ENCODE peak calls at places on chromosome 16, in nine cellular contexts. X is heart left ventricle; I is tibial nerve; A is HCT116; U is mesenchymal stem cell; F is hepatocyte; D is CD8-positive, alpha-beta memory T cell; J is CD4-positive, alpha-beta T cell; T is brain microvascular endothelial cell. Y is an unnamed sample. For H3K27me3, the result is how much of the 10 kb centered on the place peaks cover.

GRCh38 chr16:50733468-50733867 is 8.4 kb upstream of the CYLD start:
- DNase-seq in X (no peak), I (no peak), A (no peak), U (no peak), F (no peak), D (no peak), J (no peak), T (no peak), Y (no peak)

GRCh38 chr16:10028644-10029043 is 153.6 kb downstream of the GRIN2A start:
- DNase-seq in X (no peak), I (no peak), A (no peak), U (no peak), F (no peak), D (no peak), J (no peak), T (no peak), Y (no peak)

GRCh38 chr16:68234188-68235104 is 1.5 kb downstream of the ESRP2 start:
- DNase-seq in X (no peak), I (no peak), A (peak), U (no peak), F (peak), D (peak), J (no peak), T (no peak), Y (peak)

GRCh38 chr16:53042235-53042645 is 10.5 kb downstream of the CHD9NB start:
- DNase-seq in X (no peak), I (no peak), A (no peak), U (no peak), F (no peak), D (no peak), J (no peak), T (no peak), Y (no peak)

GRCh38 chr16:81127051-81127450 is 30.9 kb upstream of the GCSH start:
- DNase-seq in X (no peak), I (no peak), A (no peak), U (peak), F (no peak), D (no peak), J (no peak), T (no peak), Y (no peak)

GRCh38 chr16:17281052-17281451 is 189.7 kb downstream of the XYLT1 start:
- DNase-seq in X (no peak), I (no peak), A (no peak), U (no peak), F (no peak), D (no peak), J (no peak), T (no peak), Y (no peak)

GRCh38 chr16:57911711-57912110 is 59.2 kb downstream of the CNGB1 start:
- DNase-seq in X (no peak), I (no peak), A (no peak), U (no peak), F (no peak), D (no peak), J (no peak), T (no peak), Y (no peak)

GRCh38 chr16:19884021-19884485 is 595 bp downstream of the GPRC5B start:
- DNase-seq in X (peak), I (no peak), A (no peak), U (peak), F (peak), D (no peak), J (no peak), T (no peak), Y (no peak)

GRCh38 chr16:66130296-66130910 is 236.1 kb upstream of the CDH5 start:
- DNase-seq in X (no peak), I (no peak), A (no peak), U (peak), F (no peak), D (no peak), J (no peak), T (peak), Y (no peak)

GRCh38 chr16:88494335-88495154 is 41.5 kb downstream of the ZFPM1 start:
- DNase-seq in X (no peak), I (no peak), A (no peak), U (no peak), F (no peak), D (no peak), J (no peak), T (no peak), Y (no peak)

GRCh38 chr16:50591800-50592771 is 43.9 kb downstream of the NKD1 start:
- DNase-seq in X (peak), I (no peak), A (no peak), U (no peak), F (peak), D (no peak), J (no peak), T (no peak), Y (no peak)

GRCh38 chr16:56314244-56314850 is 111.0 kb downstream of the AMFR start:
- DNase-seq in X (no peak), I (no peak), A (no peak), U (no peak), F (no peak), D (no peak), J (no peak), T (no peak), Y (no peak)

GRCh38 chr16:47198180-47198575 is 54.4 kb upstream of the NETO2 start:
- DNase-seq in X (no peak), I (no peak), A (no peak), U (no peak), F (no peak), D (no peak), J (no peak), T (no peak), Y (no peak)

GRCh38 chr16:80019395-80019794 is 418.9 kb upstream of the MAF start:
- DNase-seq in X (no peak), I (no peak), A (no peak), U (no peak), F (no peak), D (no peak), J (no peak), T (no peak), Y (no peak)

GRCh38 chr16:20181386-20181785 is 107.7 kb upstream of the GPR139 start:
- DNase-seq in X (no peak), I (no peak), A (no peak), U (no peak), F (no peak), D (no peak), J (no peak), T (no peak), Y (no peak)

DNA sequence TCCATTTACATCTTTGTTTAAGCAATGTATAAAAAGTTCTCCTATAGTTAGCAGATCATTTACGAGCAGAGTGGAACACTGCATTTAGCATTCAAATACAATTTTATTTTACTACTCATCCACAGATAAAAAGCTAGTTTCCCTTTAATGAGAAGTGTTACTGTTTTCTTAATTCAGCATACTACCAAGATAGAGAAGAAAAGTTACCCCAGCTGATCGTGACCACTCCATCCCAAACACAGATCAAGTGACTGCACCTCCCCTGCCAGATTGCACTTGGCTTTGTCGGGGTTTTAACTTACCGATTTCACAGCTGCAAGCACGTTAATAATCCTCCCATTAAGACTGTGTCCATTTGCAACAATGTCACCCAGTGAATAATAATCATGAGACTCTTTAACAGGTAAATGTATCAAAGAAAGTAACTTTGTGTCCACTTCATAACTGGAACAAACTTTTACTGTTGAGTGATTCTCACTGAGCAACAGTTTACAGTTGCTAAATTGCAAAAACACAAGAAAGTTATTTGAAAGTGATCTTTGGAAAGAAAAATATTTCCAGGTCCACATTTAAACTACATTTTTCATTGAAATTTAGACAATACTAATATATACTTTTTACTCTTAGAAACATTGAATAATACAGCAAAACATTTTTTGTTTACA is 14.4 kb downstream of the MEIOB start:
- DNase-seq in X (no peak), I (no peak), A (no peak), U (no peak), F (no peak), D (no peak), J (no peak), T (no peak), Y (no peak)
- H3K27me3 ChIP-seq in X (half or more), I (under half), A (under half), U (under half), F (under half), D (under half), J (under half), T (under half), Y (under half)

GRCh38 chr16:12901597-12902436 is at the start of gene SHISA9:
- DNase-seq in X (no peak), I (no peak), A (no peak), U (no peak), F (peak), D (no peak), J (no peak), T (no peak), Y (no peak)

GRCh38 chr16:12902511-12903324 is 1.3 kb downstream of the SHISA9 start:
- DNase-seq in X (no peak), I (no peak), A (no peak), U (no peak), F (peak), D (no peak), J (no peak), T (no peak), Y (no peak)

GRCh38 chr16:12904041-12904671 is 2.8 kb downstream of the SHISA9 start:
- DNase-seq in X (no peak), I (no peak), A (no peak), U (no peak), F (no peak), D (no peak), J (no peak), T (no peak), Y (no peak)

GRCh38 chr16:12901204-12901596 is 198 bp upstream of the SHISA9 start:
- DNase-seq in X (no peak), I (no peak), A (no peak), U (no peak), F (peak), D (no peak), J (no peak), T (no peak), Y (no peak)

DNA sequence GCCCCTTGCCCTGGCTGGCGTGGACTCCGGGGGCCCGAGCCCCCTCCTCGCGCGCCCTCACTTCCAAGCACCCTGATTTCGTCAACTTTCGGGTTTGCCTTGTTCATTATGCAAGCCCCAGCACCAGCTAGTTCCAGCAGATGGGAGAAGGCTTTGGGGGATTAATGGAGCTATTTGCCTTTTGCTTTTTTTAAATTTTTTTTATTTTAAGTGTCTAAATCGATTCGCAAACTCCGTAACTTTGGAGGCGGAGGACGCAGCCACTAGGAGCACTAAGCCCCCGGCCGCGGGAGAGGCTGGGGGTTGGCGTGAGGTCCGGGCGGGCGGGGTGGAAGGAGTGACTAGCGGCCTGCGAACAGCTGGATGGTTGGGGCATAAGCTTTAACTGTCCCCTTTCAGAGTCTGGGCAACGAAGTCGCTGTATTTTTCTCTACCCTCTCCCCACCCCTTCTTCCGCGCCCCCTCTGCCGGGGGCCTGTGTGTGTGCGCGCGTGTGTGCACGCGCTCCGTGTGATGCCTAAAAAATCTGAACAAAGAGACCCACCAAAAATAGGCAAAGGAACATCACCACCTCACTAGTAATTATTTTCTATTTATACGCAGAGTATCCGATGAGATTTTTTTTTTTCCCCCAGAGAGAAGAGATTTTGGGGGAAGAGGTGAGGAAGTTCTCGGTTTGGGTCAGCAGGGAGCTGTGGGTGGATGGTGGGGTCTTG is 2.1 kb downstream of the SHISA9 start:
- DNase-seq in X (no peak), I (no peak), A (no peak), U (no peak), F (no peak), D (no peak), J (no peak), T (no peak), Y (no peak)
- H3K27me3 ChIP-seq in X (half or more), I (under half), A (under half), U (half or more), F (half or more), D (under half), J (half or more), T (half or more), Y (under half)

DNA sequence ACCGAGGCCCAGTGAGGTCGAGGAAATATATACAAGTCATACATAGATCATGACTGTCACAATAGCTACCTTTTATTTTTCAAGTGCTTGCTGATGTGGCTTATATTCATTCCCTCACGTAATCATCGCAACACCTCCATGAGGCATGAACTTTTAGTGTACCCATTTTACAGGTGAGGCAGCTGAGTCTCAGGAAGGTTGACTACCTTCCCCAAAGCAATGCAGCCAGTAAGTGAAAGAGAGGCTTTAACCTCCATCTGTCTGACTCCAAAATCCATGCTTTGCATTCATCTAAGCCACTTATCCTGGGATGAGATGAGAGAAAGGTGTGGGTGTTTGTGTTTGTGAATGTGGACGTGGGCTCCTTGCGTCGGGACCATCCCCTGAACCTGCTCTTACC is 30.8 kb downstream of the CALB2 start:
- DNase-seq in X (no peak), I (no peak), A (no peak), U (no peak), F (no peak), D (no peak), J (no peak), T (no peak), Y (no peak)
- H3K27me3 ChIP-seq in X (under half), I (under half), A (under half), U (under half), F (under half), D (under half), J (under half), T (under half), Y (under half)

DNA sequence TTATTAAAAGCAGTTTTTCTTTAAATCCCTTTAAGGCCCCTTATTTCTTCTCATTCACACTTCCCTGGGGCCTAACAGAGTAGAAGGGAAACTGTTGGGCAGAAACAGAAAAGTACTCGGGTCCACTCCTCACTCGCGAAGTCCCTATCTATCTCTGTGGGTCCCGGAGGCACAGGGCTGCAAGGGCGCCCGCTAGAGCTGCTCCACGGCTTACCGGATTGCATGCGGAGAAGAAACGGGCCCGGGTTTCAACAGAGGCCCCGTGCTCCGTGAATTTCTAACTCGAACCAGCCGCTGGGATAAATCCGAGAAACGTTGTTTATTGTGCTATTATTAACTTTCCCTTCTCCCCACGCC is 4.3 kb downstream of the CBLN1 start:
- DNase-seq in X (no peak), I (no peak), A (no peak), U (no peak), F (no peak), D (no peak), J (no peak), T (no peak), Y (no peak)
- H3K27me3 ChIP-seq in X (half or more), I (under half), A (under half), U (half or more), F (half or more), D (under half), J (half or more), T (half or more), Y (half or more)

DNA sequence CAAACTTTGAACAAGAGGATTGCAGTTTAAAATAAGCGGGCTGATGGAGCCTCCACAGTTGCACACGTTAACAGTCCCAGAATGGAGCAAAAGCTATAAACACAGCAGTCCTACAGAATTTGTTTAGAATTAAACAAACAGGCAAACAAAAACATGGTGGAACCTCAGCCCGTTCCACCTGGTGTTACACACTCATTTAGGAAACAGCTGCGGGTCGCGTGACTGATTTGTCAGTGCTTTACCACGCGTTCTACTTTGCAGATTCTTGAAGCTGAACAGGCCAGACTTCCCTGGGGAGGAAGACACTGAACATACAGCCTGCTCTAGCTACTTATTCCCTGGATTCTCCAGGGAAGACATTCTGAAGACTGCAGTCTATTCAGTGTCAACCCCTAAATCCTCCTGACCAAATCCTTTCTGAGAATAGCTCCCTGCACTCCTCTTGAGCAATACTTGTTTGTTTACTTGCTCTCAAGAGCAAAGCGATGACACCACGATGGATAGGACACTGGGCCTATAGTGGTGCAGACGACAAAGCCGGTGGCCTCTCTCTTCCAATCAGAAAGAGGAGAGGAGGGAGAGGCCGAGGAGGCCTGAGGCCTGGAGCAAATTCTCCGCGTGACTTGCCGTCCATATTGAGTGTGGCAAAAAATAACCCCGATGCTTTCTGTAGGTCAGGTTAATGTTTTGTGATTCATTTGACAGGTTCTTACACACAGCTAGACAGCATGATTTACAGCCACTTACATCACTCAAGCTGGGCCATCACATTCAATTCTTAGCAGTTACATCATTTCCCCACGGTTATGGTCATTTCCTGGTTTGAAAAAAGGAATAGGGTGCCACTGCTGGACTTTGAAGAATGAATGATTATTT is 4.0 kb upstream of the MAP1LC3B start:
- DNase-seq in X (peak), I (peak), A (peak), U (peak), F (peak), D (peak), J (peak), T (peak), Y (peak)
- H3K27me3 ChIP-seq in X (under half), I (under half), A (under half), U (under half), F (under half), D (under half), J (under half), T (under half), Y (under half)

DNA sequence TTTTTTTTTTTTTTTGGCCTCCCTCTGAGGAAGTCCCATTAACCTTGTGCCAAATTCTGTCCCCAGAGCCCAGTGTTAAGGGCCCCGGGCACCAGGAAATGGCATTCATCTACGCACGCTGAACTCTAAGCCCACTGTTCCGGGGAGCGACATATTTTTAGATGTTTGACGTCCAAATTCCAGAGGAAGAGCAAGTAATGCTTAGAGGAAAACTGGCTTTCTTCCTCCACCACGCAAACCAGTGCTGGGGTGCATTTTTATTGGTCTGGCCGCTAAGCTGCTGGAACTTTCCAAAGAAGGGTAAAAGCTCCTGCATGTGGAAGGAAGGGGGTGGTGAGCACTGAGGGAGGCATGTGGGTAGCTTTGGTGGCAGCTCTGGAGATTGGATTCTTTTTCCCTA is 8.3 kb downstream of the WFDC1 start:
- DNase-seq in X (no peak), I (no peak), A (no peak), U (peak), F (peak), D (no peak), J (no peak), T (no peak), Y (no peak)
- H3K27me3 ChIP-seq in X (under half), I (under half), A (under half), U (half or more), F (under half), D (under half), J (under half), T (under half), Y (under half)

Y was measured in HL-60.